ENCODE peak calls at places on chromosomes 1 and 21, in seven cellular contexts. Y is LoVo, L is neural crest cell, U is left cardiac atrium, N is upper lobe of right lung, A is thoracic aorta, E is CMK. R is an unnamed sample.

GRCh38 chr1:53562256-53562982 is 103.2 kb downstream of the DMRTB1 start:
- DNase-seq in Y (no peak), L (no peak), U (no peak), N (peak; percentile 48), A (no peak), E (no peak), R (no peak)

GRCh38 chr1:31934251-31934650 is 3.9 kb downstream of the PTP4A2 start:
- DNase-seq in Y (no peak), L (no peak), U (no peak), N (no peak), A (no peak), E (no peak), R (no peak)

GRCh38 chr1:27114522-27114921 is 40.4 kb downstream of the SLC9A1 start:
- DNase-seq in Y (no peak), L (no peak), U (no peak), N (no peak), A (no peak), E (no peak), R (no peak)

GRCh38 chr1:63413394-63413793 is 46.0 kb downstream of the ALG6 start:
- DNase-seq in Y (no peak), L (no peak), U (no peak), N (no peak), A (no peak), E (no peak), R (no peak)

GRCh38 chr1:88433556-88433955 is 250.5 kb upstream of the PKN2 start:
- DNase-seq in Y (no peak), L (no peak), U (no peak), N (no peak), A (no peak), E (no peak), R (no peak)

GRCh38 chr1:76379506-76379905 is 305.0 kb downstream of the ST6GALNAC3 start:
- DNase-seq in Y (no peak), L (no peak), U (no peak), N (no peak), A (no peak), E (no peak), R (no peak)

GRCh38 chr1:57832616-57833015 is 408.8 kb upstream of the DAB1 start:
- DNase-seq in Y (no peak), L (peak; percentile 1), U (no peak), N (no peak), A (no peak), E (no peak), R (no peak)

GRCh38 chr1:66940968-66941367 is 16.2 kb downstream of the MIER1 start:
- DNase-seq in Y (no peak), L (no peak), U (no peak), N (no peak), A (no peak), E (no peak), R (no peak)

GRCh38 chr1:69305621-69306020 is 262.1 kb upstream of the LRRC7 start:
- DNase-seq in Y (no peak), L (no peak), U (no peak), N (no peak), A (no peak), E (no peak), R (no peak)

GRCh38 chr1:109846148-109846547 is 64.5 kb upstream of the CSF1 start:
- DNase-seq in Y (no peak), L (no peak), U (no peak), N (no peak), A (no peak), E (no peak), R (no peak)

GRCh38 chr1:214244841-214245240 is 36.1 kb upstream of the SMYD2 start:
- DNase-seq in Y (no peak), L (no peak), U (no peak), N (no peak), A (no peak), E (no peak), R (no peak)

GRCh38 chr1:65483993-65484754 is 63.7 kb downstream of the LEPR start:
- DNase-seq in Y (no peak), L (no peak), U (no peak), N (no peak), A (no peak), E (no peak), R (no peak)

GRCh38 chr21:42665026-42665425 is 11.6 kb downstream of the PDE9A start:
- DNase-seq in Y (peak; percentile 45), L (no peak), U (no peak), N (no peak), A (no peak), E (no peak), R (no peak)

GRCh38 chr1:35603941-35604340 is 30.8 kb downstream of the TFAP2E start:
- DNase-seq in Y (no peak), L (no peak), U (no peak), N (no peak), A (no peak), E (no peak), R (no peak)

GRCh38 chr1:17744666-17745563 is 10.2 kb upstream of the ACTL8 start:
- DNase-seq in Y (no peak), L (no peak), U (no peak), N (no peak), A (no peak), E (no peak), R (no peak)

GRCh38 chr1:56516539-56517252 is 62.7 kb downstream of the PLPP3 start:
- DNase-seq in Y (peak; percentile 72), L (no peak), U (no peak), N (no peak), A (no peak), E (peak; percentile 60), R (no peak)

GRCh38 chr1:59178339-59178744 is 118.6 kb upstream of the FGGY start:
- DNase-seq in Y (no peak), L (no peak), U (peak; percentile 59), N (no peak), A (no peak), E (no peak), R (peak; percentile 37)

GRCh38 chr21:42997053-42997452 is 22.7 kb downstream of the PKNOX1 start:
- DNase-seq in Y (no peak), L (no peak), U (peak; percentile 75), N (peak; percentile 60), A (no peak), E (no peak), R (peak; percentile 53)

GRCh38 chr1:16231331-16232315 is 5.4 kb downstream of the CPLANE2 start:
- DNase-seq in Y (no peak), L (no peak), U (peak; percentile 12), N (peak; percentile 54), A (no peak), E (no peak), R (no peak)

GRCh38 chr21:33434770-33435360 is 31.7 kb downstream of the IFNGR2 start:
- DNase-seq in Y (no peak), L (no peak), U (no peak), N (no peak), A (no peak), E (no peak), R (no peak)